ENCODE peak calls at places on chromosomes 7 and 10, in four cellular contexts. One of them, this sample, is unnamed.

GRCh38 chr10:100792544-100792943 is 47.2 kb downstream of the PAX2 start:
- DNase-seq in activated naive CD8-positive, alpha-beta T cell treated with anti-CD3 and anti-CD28 coated beads, Interleukin-2, amount 50 U/mL, for 24 hours: no peak
- DNase-seq in left colon: no peak
- DNase-seq in nephron progenitor cell: no peak
- DNase-seq in this sample: no peak

GRCh38 chr7:100768784-100769183 is 35.4 kb downstream of the ZAN start:
- DNase-seq in activated naive CD8-positive, alpha-beta T cell treated with anti-CD3 and anti-CD28 coated beads, Interleukin-2, amount 50 U/mL, for 24 hours: no peak
- DNase-seq in left colon: no peak
- DNase-seq in nephron progenitor cell: no peak
- DNase-seq in this sample: no peak

GRCh38 chr7:158271646-158272045 is 316.0 kb downstream of the PTPRN2 start:
- DNase-seq in activated naive CD8-positive, alpha-beta T cell treated with anti-CD3 and anti-CD28 coated beads, Interleukin-2, amount 50 U/mL, for 24 hours: no peak
- DNase-seq in left colon: no peak
- DNase-seq in nephron progenitor cell: no peak
- DNase-seq in this sample: no peak

GRCh38 chr10:48285710-48286109 is 11.2 kb upstream of the FRMPD2 start:
- DNase-seq in activated naive CD8-positive, alpha-beta T cell treated with anti-CD3 and anti-CD28 coated beads, Interleukin-2, amount 50 U/mL, for 24 hours: no peak
- DNase-seq in left colon: no peak
- DNase-seq in nephron progenitor cell: peak; percentile 27
- DNase-seq in this sample: peak; percentile 76

GRCh38 chr7:138913783-138914182 is 67.4 kb downstream of the KIAA1549 start:
- DNase-seq in activated naive CD8-positive, alpha-beta T cell treated with anti-CD3 and anti-CD28 coated beads, Interleukin-2, amount 50 U/mL, for 24 hours: no peak
- DNase-seq in left colon: no peak
- DNase-seq in nephron progenitor cell: no peak
- DNase-seq in this sample: no peak

GRCh38 chr7:30348083-30348560 is 63.7 kb downstream of the ZNRF2 start:
- DNase-seq in activated naive CD8-positive, alpha-beta T cell treated with anti-CD3 and anti-CD28 coated beads, Interleukin-2, amount 50 U/mL, for 24 hours: peak; percentile 17
- DNase-seq in left colon: no peak
- DNase-seq in nephron progenitor cell: no peak
- DNase-seq in this sample: no peak

GRCh38 chr7:36781011-36781738 is 56.9 kb upstream of the AOAH start:
- DNase-seq in activated naive CD8-positive, alpha-beta T cell treated with anti-CD3 and anti-CD28 coated beads, Interleukin-2, amount 50 U/mL, for 24 hours: no peak
- DNase-seq in left colon: no peak
- DNase-seq in nephron progenitor cell: no peak
- DNase-seq in this sample: no peak

GRCh38 chr7:92837214-92837749 is 909 bp upstream of the CDK6 start:
- DNase-seq in activated naive CD8-positive, alpha-beta T cell treated with anti-CD3 and anti-CD28 coated beads, Interleukin-2, amount 50 U/mL, for 24 hours: no peak
- DNase-seq in left colon: no peak
- DNase-seq in nephron progenitor cell: no peak
- DNase-seq in this sample: peak; percentile 9

GRCh38 chr10:688621-689426 is 644 bp downstream of the DIP2C start:
- DNase-seq in activated naive CD8-positive, alpha-beta T cell treated with anti-CD3 and anti-CD28 coated beads, Interleukin-2, amount 50 U/mL, for 24 hours: no peak
- DNase-seq in left colon: peak; percentile 52
- DNase-seq in nephron progenitor cell: peak; percentile 63
- DNase-seq in this sample: peak; percentile 6

GRCh38 chr10:80488539-80489066 is 34.5 kb downstream of the TSPAN14 start:
- DNase-seq in activated naive CD8-positive, alpha-beta T cell treated with anti-CD3 and anti-CD28 coated beads, Interleukin-2, amount 50 U/mL, for 24 hours: no peak
- DNase-seq in left colon: no peak
- DNase-seq in nephron progenitor cell: no peak
- DNase-seq in this sample: no peak

GRCh38 chr7:45709168-45710034 is 135.2 kb downstream of the ADCY1 start:
- DNase-seq in activated naive CD8-positive, alpha-beta T cell treated with anti-CD3 and anti-CD28 coated beads, Interleukin-2, amount 50 U/mL, for 24 hours: no peak
- DNase-seq in left colon: peak; percentile 8
- DNase-seq in nephron progenitor cell: no peak
- DNase-seq in this sample: no peak

GRCh38 chr10:49118450-49118849 is 3.1 kb upstream of the VSTM4 start:
- DNase-seq in activated naive CD8-positive, alpha-beta T cell treated with anti-CD3 and anti-CD28 coated beads, Interleukin-2, amount 50 U/mL, for 24 hours: no peak
- DNase-seq in left colon: no peak
- DNase-seq in nephron progenitor cell: no peak
- DNase-seq in this sample: no peak

GRCh38 chr10:28939352-28940157 is 262.2 kb downstream of the BAMBI start:
- DNase-seq in activated naive CD8-positive, alpha-beta T cell treated with anti-CD3 and anti-CD28 coated beads, Interleukin-2, amount 50 U/mL, for 24 hours: no peak
- DNase-seq in left colon: peak; percentile 16
- DNase-seq in nephron progenitor cell: peak; percentile 72
- DNase-seq in this sample: no peak

GRCh38 chr10:16155761-16156322 is 281.0 kb upstream of the PTER start:
- DNase-seq in activated naive CD8-positive, alpha-beta T cell treated with anti-CD3 and anti-CD28 coated beads, Interleukin-2, amount 50 U/mL, for 24 hours: no peak
- DNase-seq in left colon: no peak
- DNase-seq in nephron progenitor cell: no peak
- DNase-seq in this sample: no peak

GRCh38 chr7:7306231-7306630 is 123.9 kb downstream of the C1GALT1 start:
- DNase-seq in activated naive CD8-positive, alpha-beta T cell treated with anti-CD3 and anti-CD28 coated beads, Interleukin-2, amount 50 U/mL, for 24 hours: no peak
- DNase-seq in left colon: no peak
- DNase-seq in nephron progenitor cell: no peak
- DNase-seq in this sample: no peak

GRCh38 chr7:70052691-70053090 is 454.4 kb downstream of the AUTS2 start:
- DNase-seq in activated naive CD8-positive, alpha-beta T cell treated with anti-CD3 and anti-CD28 coated beads, Interleukin-2, amount 50 U/mL, for 24 hours: no peak
- DNase-seq in left colon: no peak
- DNase-seq in nephron progenitor cell: no peak
- DNase-seq in this sample: no peak

GRCh38 chr7:143362126-143362961 is at the start of gene FAM131B:
- DNase-seq in activated naive CD8-positive, alpha-beta T cell treated with anti-CD3 and anti-CD28 coated beads, Interleukin-2, amount 50 U/mL, for 24 hours: no peak
- DNase-seq in left colon: peak; percentile 36
- DNase-seq in nephron progenitor cell: peak; percentile 57
- DNase-seq in this sample: peak; percentile 40

GRCh38 chr7:29265208-29265923 is 70.8 kb downstream of the CHN2 start:
- DNase-seq in activated naive CD8-positive, alpha-beta T cell treated with anti-CD3 and anti-CD28 coated beads, Interleukin-2, amount 50 U/mL, for 24 hours: no peak
- DNase-seq in left colon: no peak
- DNase-seq in nephron progenitor cell: no peak
- DNase-seq in this sample: no peak

GRCh38 chr10:118922226-118922625 is 107.3 kb upstream of the NANOS1 start:
- DNase-seq in activated naive CD8-positive, alpha-beta T cell treated with anti-CD3 and anti-CD28 coated beads, Interleukin-2, amount 50 U/mL, for 24 hours: no peak
- DNase-seq in left colon: peak; percentile 38
- DNase-seq in nephron progenitor cell: no peak
- DNase-seq in this sample: no peak

GRCh38 chr10:59003203-59003602 is 173.2 kb upstream of the PHYHIPL start:
- DNase-seq in activated naive CD8-positive, alpha-beta T cell treated with anti-CD3 and anti-CD28 coated beads, Interleukin-2, amount 50 U/mL, for 24 hours: no peak
- DNase-seq in left colon: no peak
- DNase-seq in nephron progenitor cell: no peak
- DNase-seq in this sample: no peak

GRCh38 chr10:11858093-11858492 is 34.9 kb downstream of the PROSER2 start:
- DNase-seq in activated naive CD8-positive, alpha-beta T cell treated with anti-CD3 and anti-CD28 coated beads, Interleukin-2, amount 50 U/mL, for 24 hours: no peak
- DNase-seq in left colon: no peak
- DNase-seq in nephron progenitor cell: no peak
- DNase-seq in this sample: no peak

GRCh38 chr7:67716729-67717128 is 720.1 kb downstream of the TYW1 start:
- DNase-seq in activated naive CD8-positive, alpha-beta T cell treated with anti-CD3 and anti-CD28 coated beads, Interleukin-2, amount 50 U/mL, for 24 hours: no peak
- DNase-seq in left colon: no peak
- DNase-seq in nephron progenitor cell: no peak
- DNase-seq in this sample: peak; percentile 55

This sample was measured in NCI-H2171 treated with DMSO at 0.1 percent for 48 hours.